ENCODE peak calls at places on chromosomes 5 and 9, in seven cellular contexts. One of them, this sample, is unnamed.
A peak's percentile ranks its signal among the peaks of the same experiment; 100 is the strongest.

GRCh38 chr9:109095321-109095720 is 24.4 kb downstream of the TMEM245 start:
- DNase-seq in left ventricle myocardium inferior: no peak
- DNase-seq in tibial artery: no peak
- DNase-seq in body of pancreas: no peak
- DNase-seq in brain microvascular endothelial cell: no peak
- DNase-seq in heart right ventricle: no peak
- DNase-seq in lung: no peak
- DNase-seq in this sample: no peak

GRCh38 chr5:181167814-181168488 is 20.6 kb downstream of the OR2V2 start:
- DNase-seq in left ventricle myocardium inferior: no peak
- DNase-seq in tibial artery: peak; percentile 20
- DNase-seq in body of pancreas: no peak
- DNase-seq in brain microvascular endothelial cell: no peak
- DNase-seq in heart right ventricle: no peak
- DNase-seq in lung: no peak
- DNase-seq in this sample: no peak

GRCh38 chr5:31329722-31330121 is 136.2 kb downstream of the CDH6 start:
- DNase-seq in left ventricle myocardium inferior: no peak
- DNase-seq in tibial artery: no peak
- DNase-seq in body of pancreas: no peak
- DNase-seq in brain microvascular endothelial cell: no peak
- DNase-seq in heart right ventricle: no peak
- DNase-seq in lung: no peak
- DNase-seq in this sample: no peak

GRCh38 chr5:129853588-129853987 is 50.7 kb upstream of the CHSY3 start:
- DNase-seq in left ventricle myocardium inferior: no peak
- DNase-seq in tibial artery: no peak
- DNase-seq in body of pancreas: no peak
- DNase-seq in brain microvascular endothelial cell: no peak
- DNase-seq in heart right ventricle: no peak
- DNase-seq in lung: no peak
- DNase-seq in this sample: no peak

GRCh38 chr5:154346427-154346826 is 99.4 kb upstream of the SAP30L start:
- DNase-seq in left ventricle myocardium inferior: no peak
- DNase-seq in tibial artery: no peak
- DNase-seq in body of pancreas: no peak
- DNase-seq in brain microvascular endothelial cell: no peak
- DNase-seq in heart right ventricle: no peak
- DNase-seq in lung: no peak
- DNase-seq in this sample: no peak

GRCh38 chr5:79493596-79494343 is 20.2 kb downstream of the HOMER1 start:
- DNase-seq in left ventricle myocardium inferior: no peak
- DNase-seq in tibial artery: no peak
- DNase-seq in body of pancreas: no peak
- DNase-seq in brain microvascular endothelial cell: no peak
- DNase-seq in heart right ventricle: no peak
- DNase-seq in lung: no peak
- DNase-seq in this sample: no peak

GRCh38 chr5:101679816-101680215 is 616.3 kb downstream of the SLCO4C1 start:
- DNase-seq in left ventricle myocardium inferior: no peak
- DNase-seq in tibial artery: no peak
- DNase-seq in body of pancreas: no peak
- DNase-seq in brain microvascular endothelial cell: no peak
- DNase-seq in heart right ventricle: no peak
- DNase-seq in lung: no peak
- DNase-seq in this sample: no peak

GRCh38 chr5:161851691-161852299 is 3.9 kb downstream of the GABRA1 start:
- DNase-seq in left ventricle myocardium inferior: no peak
- DNase-seq in tibial artery: no peak
- DNase-seq in body of pancreas: no peak
- DNase-seq in brain microvascular endothelial cell: no peak
- DNase-seq in heart right ventricle: no peak
- DNase-seq in lung: no peak
- DNase-seq in this sample: no peak

GRCh38 chr5:34923694-34924461 is 5.5 kb upstream of the DNAJC21 start:
- DNase-seq in left ventricle myocardium inferior: no peak
- DNase-seq in tibial artery: no peak
- DNase-seq in body of pancreas: no peak
- DNase-seq in brain microvascular endothelial cell: peak; percentile 87
- DNase-seq in heart right ventricle: no peak
- DNase-seq in lung: no peak
- DNase-seq in this sample: no peak

GRCh38 chr5:74897049-74897448 is 30.9 kb upstream of the FAM169A start:
- DNase-seq in left ventricle myocardium inferior: no peak
- DNase-seq in tibial artery: no peak
- DNase-seq in body of pancreas: no peak
- DNase-seq in brain microvascular endothelial cell: no peak
- DNase-seq in heart right ventricle: no peak
- DNase-seq in lung: no peak
- DNase-seq in this sample: no peak

GRCh38 chr5:34570721-34571379 is 85.3 kb upstream of the RAI14 start:
- DNase-seq in left ventricle myocardium inferior: no peak
- DNase-seq in tibial artery: no peak
- DNase-seq in body of pancreas: no peak
- DNase-seq in brain microvascular endothelial cell: peak; percentile 74
- DNase-seq in heart right ventricle: no peak
- DNase-seq in lung: no peak
- DNase-seq in this sample: no peak

GRCh38 chr5:63686938-63687337 is 275.3 kb downstream of the HTR1A start:
- DNase-seq in left ventricle myocardium inferior: no peak
- DNase-seq in tibial artery: no peak
- DNase-seq in body of pancreas: no peak
- DNase-seq in brain microvascular endothelial cell: no peak
- DNase-seq in heart right ventricle: no peak
- DNase-seq in lung: no peak
- DNase-seq in this sample: no peak

GRCh38 chr5:9924614-9925013 is 294.5 kb upstream of the TAS2R1 start:
- DNase-seq in left ventricle myocardium inferior: no peak
- DNase-seq in tibial artery: no peak
- DNase-seq in body of pancreas: no peak
- DNase-seq in brain microvascular endothelial cell: peak; percentile 95
- DNase-seq in heart right ventricle: no peak
- DNase-seq in lung: no peak
- DNase-seq in this sample: no peak

GRCh38 chr5:149583394-149583793 is 2.1 kb downstream of the ARHGEF37 start:
- DNase-seq in left ventricle myocardium inferior: no peak
- DNase-seq in tibial artery: peak; percentile 74
- DNase-seq in body of pancreas: peak; percentile 81
- DNase-seq in brain microvascular endothelial cell: no peak
- DNase-seq in heart right ventricle: peak; percentile 34
- DNase-seq in lung: no peak
- DNase-seq in this sample: peak; percentile 25

GRCh38 chr5:165066751-165067150 is 1561.3 kb downstream of the MAT2B start:
- DNase-seq in left ventricle myocardium inferior: no peak
- DNase-seq in tibial artery: no peak
- DNase-seq in body of pancreas: no peak
- DNase-seq in brain microvascular endothelial cell: no peak
- DNase-seq in heart right ventricle: no peak
- DNase-seq in lung: no peak
- DNase-seq in this sample: no peak

GRCh38 chr5:178394074-178394473 is 161.5 kb upstream of the PHYKPL start:
- DNase-seq in left ventricle myocardium inferior: no peak
- DNase-seq in tibial artery: no peak
- DNase-seq in body of pancreas: no peak
- DNase-seq in brain microvascular endothelial cell: no peak
- DNase-seq in heart right ventricle: no peak
- DNase-seq in lung: no peak
- DNase-seq in this sample: no peak

GRCh38 chr9:93235278-93235960 is 51.5 kb downstream of the WNK2 start:
- DNase-seq in left ventricle myocardium inferior: no peak
- DNase-seq in tibial artery: no peak
- DNase-seq in body of pancreas: no peak
- DNase-seq in brain microvascular endothelial cell: no peak
- DNase-seq in heart right ventricle: peak; percentile 21
- DNase-seq in lung: no peak
- DNase-seq in this sample: no peak

GRCh38 chr9:33233659-33234335 is 6.2 kb upstream of the SPINK4 start:
- DNase-seq in left ventricle myocardium inferior: no peak
- DNase-seq in tibial artery: peak; percentile 61
- DNase-seq in body of pancreas: peak; percentile 91
- DNase-seq in brain microvascular endothelial cell: peak; percentile 91
- DNase-seq in heart right ventricle: no peak
- DNase-seq in lung: peak; percentile 83
- DNase-seq in this sample: no peak

GRCh38 chr5:179765400-179765799 is 28.4 kb upstream of the LTC4S start:
- DNase-seq in left ventricle myocardium inferior: peak; percentile 43
- DNase-seq in tibial artery: peak; percentile 79
- DNase-seq in body of pancreas: no peak
- DNase-seq in brain microvascular endothelial cell: peak; percentile 90
- DNase-seq in heart right ventricle: peak; percentile 50
- DNase-seq in lung: no peak
- DNase-seq in this sample: no peak

GRCh38 chr5:93598141-93598996 is 15.3 kb downstream of the NR2F1 start:
- DNase-seq in left ventricle myocardium inferior: no peak
- DNase-seq in tibial artery: no peak
- DNase-seq in body of pancreas: no peak
- DNase-seq in brain microvascular endothelial cell: no peak
- DNase-seq in heart right ventricle: no peak
- DNase-seq in lung: no peak
- DNase-seq in this sample: no peak

GRCh38 chr9:21657966-21658667 is 144.3 kb upstream of the MTAP start:
- DNase-seq in left ventricle myocardium inferior: no peak
- DNase-seq in tibial artery: no peak
- DNase-seq in body of pancreas: no peak
- DNase-seq in brain microvascular endothelial cell: no peak
- DNase-seq in heart right ventricle: no peak
- DNase-seq in lung: no peak
- DNase-seq in this sample: no peak

GRCh38 chr5:159051431-159052281 is 48.1 kb downstream of the EBF1 start:
- DNase-seq in left ventricle myocardium inferior: peak; percentile 67
- DNase-seq in tibial artery: peak; percentile 84
- DNase-seq in body of pancreas: peak; percentile 39
- DNase-seq in brain microvascular endothelial cell: peak; percentile 40
- DNase-seq in heart right ventricle: peak; percentile 77
- DNase-seq in lung: no peak
- DNase-seq in this sample: no peak

GRCh38 chr9:119370816-119371215 is 1.6 kb upstream of the BRINP1 start:
- DNase-seq in left ventricle myocardium inferior: peak; percentile 33
- DNase-seq in tibial artery: no peak
- DNase-seq in body of pancreas: peak; percentile 46
- DNase-seq in brain microvascular endothelial cell: peak; percentile 16
- DNase-seq in heart right ventricle: peak; percentile 29
- DNase-seq in lung: no peak
- DNase-seq in this sample: no peak

GRCh38 chr9:91426123-91426745 is 2.6 kb upstream of the NFIL3 start:
- DNase-seq in left ventricle myocardium inferior: no peak
- DNase-seq in tibial artery: no peak
- DNase-seq in body of pancreas: no peak
- DNase-seq in brain microvascular endothelial cell: peak; percentile 28
- DNase-seq in heart right ventricle: no peak
- DNase-seq in lung: no peak
- DNase-seq in this sample: no peak

GRCh38 chr5:150398432-150399157 is 14.1 kb downstream of the CD74 start:
- DNase-seq in left ventricle myocardium inferior: no peak
- DNase-seq in tibial artery: no peak
- DNase-seq in body of pancreas: no peak
- DNase-seq in brain microvascular endothelial cell: no peak
- DNase-seq in heart right ventricle: no peak
- DNase-seq in lung: no peak
- DNase-seq in this sample: no peak

GRCh38 chr5:8923516-8923915 is 622.4 kb downstream of the SEMA5A start:
- DNase-seq in left ventricle myocardium inferior: no peak
- DNase-seq in tibial artery: no peak
- DNase-seq in body of pancreas: no peak
- DNase-seq in brain microvascular endothelial cell: no peak
- DNase-seq in heart right ventricle: no peak
- DNase-seq in lung: no peak
- DNase-seq in this sample: no peak

GRCh38 chr9:32260481-32260880 is 124.0 kb upstream of the ACO1 start:
- DNase-seq in left ventricle myocardium inferior: no peak
- DNase-seq in tibial artery: no peak
- DNase-seq in body of pancreas: no peak
- DNase-seq in brain microvascular endothelial cell: no peak
- DNase-seq in heart right ventricle: no peak
- DNase-seq in lung: no peak
- DNase-seq in this sample: no peak

GRCh38 chr5:82465235-82465634 is 187.1 kb upstream of the RPS23 start:
- DNase-seq in left ventricle myocardium inferior: no peak
- DNase-seq in tibial artery: no peak
- DNase-seq in body of pancreas: no peak
- DNase-seq in brain microvascular endothelial cell: peak; percentile 48
- DNase-seq in heart right ventricle: no peak
- DNase-seq in lung: no peak
- DNase-seq in this sample: no peak

GRCh38 chr5:174617910-174618309 is 106.5 kb upstream of the MSX2 start:
- DNase-seq in left ventricle myocardium inferior: no peak
- DNase-seq in tibial artery: no peak
- DNase-seq in body of pancreas: peak; percentile 8
- DNase-seq in brain microvascular endothelial cell: no peak
- DNase-seq in heart right ventricle: no peak
- DNase-seq in lung: no peak
- DNase-seq in this sample: no peak

DNA sequence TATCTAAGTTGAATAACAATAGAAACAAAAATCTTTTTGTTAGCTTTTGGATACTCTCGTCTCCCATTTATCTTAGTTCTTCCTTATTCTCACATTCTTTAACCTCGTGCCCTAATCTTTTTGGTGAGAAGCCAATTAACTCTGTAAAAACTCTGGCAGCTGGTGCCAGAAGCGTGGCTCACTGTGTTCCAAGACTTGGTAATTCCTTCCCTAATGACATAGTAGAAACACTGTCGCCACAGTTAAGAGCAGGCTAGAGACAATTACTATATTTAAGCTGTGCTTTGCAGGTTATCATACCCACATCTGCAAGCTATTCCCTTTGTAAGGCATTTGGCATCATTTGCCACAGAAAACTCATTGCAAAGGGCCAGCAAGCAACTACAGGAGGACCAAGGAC is 160.9 kb upstream of the PIK3R1 start:
- DNase-seq in left ventricle myocardium inferior: no peak
- DNase-seq in tibial artery: no peak
- DNase-seq in body of pancreas: no peak
- DNase-seq in brain microvascular endothelial cell: no peak
- DNase-seq in heart right ventricle: no peak
- DNase-seq in lung: no peak
- DNase-seq in this sample: no peak
- H3K27ac ChIP-seq in left ventricle myocardium inferior: no peak overlapping the region
- H3K27ac ChIP-seq in tibial artery: no peak overlapping the region
- H3K27ac ChIP-seq in body of pancreas: no peak overlapping the region
- H3K27ac ChIP-seq in brain microvascular endothelial cell: no peak overlapping the region
- H3K27ac ChIP-seq in heart right ventricle: no peak overlapping the region
- H3K27ac ChIP-seq in lung: no peak overlapping the region
- H3K27ac ChIP-seq in this sample: no peak overlapping the region

GRCh38 chr9:36152741-36153438 is 16.3 kb upstream of the CCIN start:
- DNase-seq in left ventricle myocardium inferior: no peak
- DNase-seq in tibial artery: no peak
- DNase-seq in body of pancreas: no peak
- DNase-seq in brain microvascular endothelial cell: no peak
- DNase-seq in heart right ventricle: no peak
- DNase-seq in lung: no peak
- DNase-seq in this sample: no peak
- H3K27ac ChIP-seq in left ventricle myocardium inferior: peak overlapping the region; percentile 38
- H3K27ac ChIP-seq in tibial artery: peak overlapping the region; percentile 77
- H3K27ac ChIP-seq in body of pancreas: no peak overlapping the region
- H3K27ac ChIP-seq in brain microvascular endothelial cell: no peak overlapping the region
- H3K27ac ChIP-seq in heart right ventricle: no peak overlapping the region
- H3K27ac ChIP-seq in lung: peak overlapping the region; percentile 23
- H3K27ac ChIP-seq in this sample: no peak overlapping the region

GRCh38 chr5:142222235-142222880 is 102.5 kb downstream of the SPRY4 start:
- DNase-seq in left ventricle myocardium inferior: no peak
- DNase-seq in tibial artery: no peak
- DNase-seq in body of pancreas: no peak
- DNase-seq in brain microvascular endothelial cell: no peak
- DNase-seq in heart right ventricle: no peak
- DNase-seq in lung: no peak
- DNase-seq in this sample: no peak
- H3K27ac ChIP-seq in left ventricle myocardium inferior: no peak overlapping the region
- H3K27ac ChIP-seq in tibial artery: no peak overlapping the region
- H3K27ac ChIP-seq in body of pancreas: no peak overlapping the region
- H3K27ac ChIP-seq in brain microvascular endothelial cell: no peak overlapping the region
- H3K27ac ChIP-seq in heart right ventricle: no peak overlapping the region
- H3K27ac ChIP-seq in lung: peak overlapping the region; percentile 7
- H3K27ac ChIP-seq in this sample: no peak overlapping the region

GRCh38 chr5:172550996-172551395 is 90.1 kb upstream of the NEURL1B start:
- DNase-seq in left ventricle myocardium inferior: no peak
- DNase-seq in tibial artery: no peak
- DNase-seq in body of pancreas: no peak
- DNase-seq in brain microvascular endothelial cell: no peak
- DNase-seq in heart right ventricle: no peak
- DNase-seq in lung: no peak
- DNase-seq in this sample: no peak
- H3K27ac ChIP-seq in left ventricle myocardium inferior: peak overlapping the region; percentile 25
- H3K27ac ChIP-seq in tibial artery: no peak overlapping the region
- H3K27ac ChIP-seq in body of pancreas: no peak overlapping the region
- H3K27ac ChIP-seq in brain microvascular endothelial cell: no peak overlapping the region
- H3K27ac ChIP-seq in heart right ventricle: peak overlapping the region; percentile 2
- H3K27ac ChIP-seq in lung: no peak overlapping the region
- H3K27ac ChIP-seq in this sample: no peak overlapping the region